ENCODE peak calls at places on chromosomes 2 and 18, in six cellular contexts. One of them, this sample, is unnamed.

GRCh38 chr2:73739101-73739500 is 2.0 kb upstream of the TPRKB start:
- DNase-seq in dorsolateral prefrontal cortex: no peak
- DNase-seq in non-pigmented ciliary epithelial cell: no peak
- DNase-seq in iris pigment epithelial cell: no peak
- DNase-seq in effector memory CD4-positive, alpha-beta T cell: no peak
- DNase-seq in SHP77: no peak
- DNase-seq in this sample: no peak

GRCh38 chr2:2530334-2530733 is 199.3 kb upstream of the MYT1L start:
- DNase-seq in dorsolateral prefrontal cortex: no peak
- DNase-seq in non-pigmented ciliary epithelial cell: no peak
- DNase-seq in iris pigment epithelial cell: no peak
- DNase-seq in effector memory CD4-positive, alpha-beta T cell: no peak
- DNase-seq in SHP77: no peak
- DNase-seq in this sample: no peak

GRCh38 chr18:11043694-11044093 is 105.7 kb downstream of the PIEZO2 start:
- DNase-seq in dorsolateral prefrontal cortex: no peak
- DNase-seq in non-pigmented ciliary epithelial cell: no peak
- DNase-seq in iris pigment epithelial cell: no peak
- DNase-seq in effector memory CD4-positive, alpha-beta T cell: no peak
- DNase-seq in SHP77: no peak
- DNase-seq in this sample: no peak

GRCh38 chr2:236795176-236795860 is 225.7 kb downstream of the ACKR3 start:
- DNase-seq in dorsolateral prefrontal cortex: no peak
- DNase-seq in non-pigmented ciliary epithelial cell: no peak
- DNase-seq in iris pigment epithelial cell: no peak
- DNase-seq in effector memory CD4-positive, alpha-beta T cell: no peak
- DNase-seq in SHP77: no peak
- DNase-seq in this sample: no peak

GRCh38 chr2:25252291-25253152 is 84.1 kb upstream of the POMC start:
- DNase-seq in dorsolateral prefrontal cortex: no peak
- DNase-seq in non-pigmented ciliary epithelial cell: no peak
- DNase-seq in iris pigment epithelial cell: peak
- DNase-seq in effector memory CD4-positive, alpha-beta T cell: no peak
- DNase-seq in SHP77: peak
- DNase-seq in this sample: peak

GRCh38 chr18:76493213-76494107 is 1.6 kb downstream of the ZNF516 start:
- DNase-seq in dorsolateral prefrontal cortex: no peak
- DNase-seq in non-pigmented ciliary epithelial cell: no peak
- DNase-seq in iris pigment epithelial cell: peak
- DNase-seq in effector memory CD4-positive, alpha-beta T cell: no peak
- DNase-seq in SHP77: peak
- DNase-seq in this sample: no peak

GRCh38 chr18:3554811-3555427 is 104.9 kb downstream of the TGIF1 start:
- DNase-seq in dorsolateral prefrontal cortex: no peak
- DNase-seq in non-pigmented ciliary epithelial cell: no peak
- DNase-seq in iris pigment epithelial cell: no peak
- DNase-seq in effector memory CD4-positive, alpha-beta T cell: no peak
- DNase-seq in SHP77: no peak
- DNase-seq in this sample: no peak

GRCh38 chr18:57900906-57901305 is 97.8 kb upstream of the ATP8B1 start:
- DNase-seq in dorsolateral prefrontal cortex: no peak
- DNase-seq in non-pigmented ciliary epithelial cell: no peak
- DNase-seq in iris pigment epithelial cell: no peak
- DNase-seq in effector memory CD4-positive, alpha-beta T cell: no peak
- DNase-seq in SHP77: no peak
- DNase-seq in this sample: no peak

GRCh38 chr2:197179744-197180498 is 130.7 kb downstream of the ANKRD44 start:
- DNase-seq in dorsolateral prefrontal cortex: no peak
- DNase-seq in non-pigmented ciliary epithelial cell: no peak
- DNase-seq in iris pigment epithelial cell: peak
- DNase-seq in effector memory CD4-positive, alpha-beta T cell: no peak
- DNase-seq in SHP77: peak
- DNase-seq in this sample: no peak

GRCh38 chr2:69169990-69170389 is 157.0 kb downstream of the ANTXR1 start:
- DNase-seq in dorsolateral prefrontal cortex: no peak
- DNase-seq in non-pigmented ciliary epithelial cell: no peak
- DNase-seq in iris pigment epithelial cell: no peak
- DNase-seq in effector memory CD4-positive, alpha-beta T cell: no peak
- DNase-seq in SHP77: no peak
- DNase-seq in this sample: no peak

GRCh38 chr18:24964213-24964612 is 387.8 kb downstream of the ZNF521 start:
- DNase-seq in dorsolateral prefrontal cortex: no peak
- DNase-seq in non-pigmented ciliary epithelial cell: no peak
- DNase-seq in iris pigment epithelial cell: no peak
- DNase-seq in effector memory CD4-positive, alpha-beta T cell: no peak
- DNase-seq in SHP77: no peak
- DNase-seq in this sample: no peak

GRCh38 chr18:41371718-41372117 is 583.3 kb upstream of the PIK3C3 start:
- DNase-seq in dorsolateral prefrontal cortex: peak
- DNase-seq in non-pigmented ciliary epithelial cell: no peak
- DNase-seq in iris pigment epithelial cell: peak
- DNase-seq in effector memory CD4-positive, alpha-beta T cell: no peak
- DNase-seq in SHP77: peak
- DNase-seq in this sample: no peak

GRCh38 chr2:109380502-109381326 is 233.1 kb downstream of the SEPTIN10 start:
- DNase-seq in dorsolateral prefrontal cortex: peak
- DNase-seq in non-pigmented ciliary epithelial cell: no peak
- DNase-seq in iris pigment epithelial cell: peak
- DNase-seq in effector memory CD4-positive, alpha-beta T cell: no peak
- DNase-seq in SHP77: no peak
- DNase-seq in this sample: no peak

GRCh38 chr2:66494708-66495107 is 59.8 kb downstream of the MEIS1 start:
- DNase-seq in dorsolateral prefrontal cortex: no peak
- DNase-seq in non-pigmented ciliary epithelial cell: no peak
- DNase-seq in iris pigment epithelial cell: peak
- DNase-seq in effector memory CD4-positive, alpha-beta T cell: no peak
- DNase-seq in SHP77: no peak
- DNase-seq in this sample: no peak

GRCh38 chr18:29969876-29970275 is 1072.7 kb downstream of the DSC3 start:
- DNase-seq in dorsolateral prefrontal cortex: no peak
- DNase-seq in non-pigmented ciliary epithelial cell: no peak
- DNase-seq in iris pigment epithelial cell: no peak
- DNase-seq in effector memory CD4-positive, alpha-beta T cell: no peak
- DNase-seq in SHP77: no peak
- DNase-seq in this sample: no peak

GRCh38 chr2:45191972-45192371 is 182.7 kb upstream of the SIX2 start:
- DNase-seq in dorsolateral prefrontal cortex: no peak
- DNase-seq in non-pigmented ciliary epithelial cell: no peak
- DNase-seq in iris pigment epithelial cell: no peak
- DNase-seq in effector memory CD4-positive, alpha-beta T cell: no peak
- DNase-seq in SHP77: no peak
- DNase-seq in this sample: no peak

GRCh38 chr2:219419331-219420197 is 1.4 kb downstream of the DES start:
- DNase-seq in dorsolateral prefrontal cortex: no peak
- DNase-seq in non-pigmented ciliary epithelial cell: no peak
- DNase-seq in iris pigment epithelial cell: no peak
- DNase-seq in effector memory CD4-positive, alpha-beta T cell: no peak
- DNase-seq in SHP77: no peak
- DNase-seq in this sample: no peak

GRCh38 chr18:32284284-32284683 is 94.4 kb downstream of the MEP1B start:
- DNase-seq in dorsolateral prefrontal cortex: no peak
- DNase-seq in non-pigmented ciliary epithelial cell: no peak
- DNase-seq in iris pigment epithelial cell: peak
- DNase-seq in effector memory CD4-positive, alpha-beta T cell: no peak
- DNase-seq in SHP77: no peak
- DNase-seq in this sample: no peak

GRCh38 chr2:152167070-152167469 is 8.5 kb downstream of the STAM2 start:
- DNase-seq in dorsolateral prefrontal cortex: no peak
- DNase-seq in non-pigmented ciliary epithelial cell: no peak
- DNase-seq in iris pigment epithelial cell: no peak
- DNase-seq in effector memory CD4-positive, alpha-beta T cell: no peak
- DNase-seq in SHP77: no peak
- DNase-seq in this sample: no peak

GRCh38 chr18:55430026-55430425 is 158.0 kb downstream of the TCF4 start:
- DNase-seq in dorsolateral prefrontal cortex: no peak
- DNase-seq in non-pigmented ciliary epithelial cell: no peak
- DNase-seq in iris pigment epithelial cell: no peak
- DNase-seq in effector memory CD4-positive, alpha-beta T cell: no peak
- DNase-seq in SHP77: no peak
- DNase-seq in this sample: no peak

GRCh38 chr2:99398303-99398702 is 61.1 kb downstream of the EIF5B start:
- DNase-seq in dorsolateral prefrontal cortex: no peak
- DNase-seq in non-pigmented ciliary epithelial cell: no peak
- DNase-seq in iris pigment epithelial cell: no peak
- DNase-seq in effector memory CD4-positive, alpha-beta T cell: no peak
- DNase-seq in SHP77: no peak
- DNase-seq in this sample: no peak

GRCh38 chr2:167144179-167144898 is 256.1 kb downstream of the XIRP2 start:
- DNase-seq in dorsolateral prefrontal cortex: no peak
- DNase-seq in non-pigmented ciliary epithelial cell: no peak
- DNase-seq in iris pigment epithelial cell: peak
- DNase-seq in effector memory CD4-positive, alpha-beta T cell: no peak
- DNase-seq in SHP77: no peak
- DNase-seq in this sample: no peak

GRCh38 chr2:39604875-39605274 is 60.8 kb upstream of the TMEM178A start:
- DNase-seq in dorsolateral prefrontal cortex: no peak
- DNase-seq in non-pigmented ciliary epithelial cell: no peak
- DNase-seq in iris pigment epithelial cell: no peak
- DNase-seq in effector memory CD4-positive, alpha-beta T cell: no peak
- DNase-seq in SHP77: no peak
- DNase-seq in this sample: no peak

GRCh38 chr2:54613794-54614257 is 109.6 kb upstream of the EML6 start:
- DNase-seq in dorsolateral prefrontal cortex: no peak
- DNase-seq in non-pigmented ciliary epithelial cell: peak
- DNase-seq in iris pigment epithelial cell: peak
- DNase-seq in effector memory CD4-positive, alpha-beta T cell: no peak
- DNase-seq in SHP77: no peak
- DNase-seq in this sample: no peak

This sample was measured in activated T-helper 1 cell treated with Interleukin-2 at 50 U/mL for 16 hours.